ENCODE peak calls at places on chromosomes 7 and 10, in six cellular contexts. I, Z, H, W, Y and R are unnamed samples.

GRCh38 chr7:96327429-96327828 is 5.5 kb upstream of the SLC25A13 start:
- DNase-seq in I (peak; percentile 18), Z (no peak), H (no peak), W (no peak), Y (peak; percentile 73), R (no peak)

GRCh38 chr7:113774182-113774807 is 144.5 kb downstream of the PPP1R3A start:
- DNase-seq in I (peak; percentile 16), Z (no peak), H (no peak), W (no peak), Y (no peak), R (no peak)

GRCh38 chr7:137354361-137354760 is 10.8 kb upstream of the PTN start:
- DNase-seq in I (no peak), Z (no peak), H (no peak), W (no peak), Y (no peak), R (no peak)

GRCh38 chr7:36986429-36987362 is 262.4 kb upstream of the AOAH start:
- DNase-seq in I (peak; percentile 41), Z (peak; percentile 48), H (no peak), W (no peak), Y (peak; percentile 14), R (no peak)

GRCh38 chr10:9102026-9102425 is 1047.5 kb downstream of the GATA3 start:
- DNase-seq in I (peak; percentile 25), Z (no peak), H (no peak), W (no peak), Y (no peak), R (peak; percentile 11)

GRCh38 chr10:5465976-5466450 is 33.4 kb downstream of the CALML5 start:
- DNase-seq in I (no peak), Z (no peak), H (no peak), W (no peak), Y (no peak), R (no peak)

GRCh38 chr10:22433875-22434274 is 88.6 kb downstream of the SPAG6 start:
- DNase-seq in I (peak; percentile 67), Z (no peak), H (no peak), W (no peak), Y (no peak), R (peak; percentile 66)

GRCh38 chr7:47968852-47969774 is 10.3 kb downstream of the HUS1 start:
- DNase-seq in I (no peak), Z (peak; percentile 64), H (no peak), W (no peak), Y (peak; percentile 28), R (no peak)

GRCh38 chr10:13960603-13961002 is 370.1 kb downstream of the FRMD4A start:
- DNase-seq in I (no peak), Z (no peak), H (no peak), W (no peak), Y (no peak), R (no peak)

GRCh38 chr7:90485734-90486316 is 16.4 kb downstream of the PTTG1IP2 start:
- DNase-seq in I (no peak), Z (no peak), H (no peak), W (no peak), Y (no peak), R (no peak)

GRCh38 chr10:93958834-93959233 is 34.9 kb upstream of the PLCE1 start:
- DNase-seq in I (no peak), Z (no peak), H (no peak), W (no peak), Y (no peak), R (no peak)

GRCh38 chr7:46786221-46786951 is 795.5 kb downstream of the TNS3 start:
- DNase-seq in I (peak; percentile 88), Z (no peak), H (no peak), W (no peak), Y (peak; percentile 26), R (peak; percentile 28)

GRCh38 chr10:103854265-103854686 is 1.1 kb downstream of the SH3PXD2A start:
- DNase-seq in I (no peak), Z (no peak), H (no peak), W (no peak), Y (no peak), R (no peak)

GRCh38 chr7:55309040-55309991 is 55.8 kb upstream of the LANCL2 start:
- DNase-seq in I (no peak), Z (peak; percentile 16), H (no peak), W (peak; percentile 99), Y (no peak), R (no peak)

GRCh38 chr10:99519690-99520039 is 13.1 kb upstream of the NKX2-3 start:
- DNase-seq in I (no peak), Z (no peak), H (no peak), W (no peak), Y (no peak), R (no peak)

GRCh38 chr7:43585521-43585920 is 2.6 kb downstream of the STK17A start:
- DNase-seq in I (peak; percentile 68), Z (no peak), H (no peak), W (no peak), Y (no peak), R (no peak)

GRCh38 chr10:88091490-88092061 is 228.2 kb downstream of the PTEN start:
- DNase-seq in I (peak; percentile 95), Z (no peak), H (no peak), W (peak; percentile 98), Y (no peak), R (no peak)

GRCh38 chr7:139022286-139022685 is 13.6 kb downstream of the ZC3HAV1L start:
- DNase-seq in I (no peak), Z (no peak), H (no peak), W (no peak), Y (no peak), R (no peak)

GRCh38 chr7:139018910-139019309 is 16.9 kb downstream of the ZC3HAV1L start:
- DNase-seq in I (no peak), Z (no peak), H (no peak), W (no peak), Y (no peak), R (no peak)

GRCh38 chr7:139011373-139011772 is 24.5 kb downstream of the ZC3HAV1L start:
- DNase-seq in I (no peak), Z (no peak), H (no peak), W (no peak), Y (no peak), R (no peak)

DNA sequence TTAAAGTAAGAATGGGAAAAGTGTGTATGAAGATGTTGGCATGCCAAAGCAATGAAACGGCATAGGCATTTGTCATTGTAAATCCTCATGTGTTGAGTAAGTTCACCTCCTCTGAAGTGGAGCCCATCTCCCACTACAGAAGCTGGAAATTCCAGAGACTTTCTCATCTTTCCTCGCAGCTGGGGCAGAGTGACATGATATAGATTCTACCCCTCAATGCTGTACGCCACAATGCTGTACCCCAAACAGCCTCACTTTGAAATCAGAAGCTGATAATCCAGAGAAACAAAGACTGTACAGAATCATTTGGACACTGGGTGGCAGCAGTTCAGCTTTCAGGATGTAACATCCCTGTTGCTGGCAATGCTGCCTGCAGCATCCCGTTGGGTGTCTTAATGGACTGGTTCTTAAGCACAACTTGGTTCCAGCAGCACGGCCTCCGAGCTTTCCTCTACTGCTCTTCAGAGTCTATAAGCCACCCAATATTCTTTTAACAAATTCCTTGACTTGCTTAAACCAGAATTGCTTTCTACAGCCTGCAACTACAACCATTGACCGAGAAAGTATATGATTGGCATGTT is 18.8 kb downstream of the ZC3HAV1L start:
- DNase-seq in I (peak; percentile 50), Z (peak; percentile 35), H (no peak), W (no peak), Y (peak; percentile 50), R (no peak)
- H3K4me1 ChIP-seq in I (no peaks in the 10 kb centered on the region), Z (no peaks in the 10 kb centered on the region), H (no peaks in the 10 kb centered on the region), W (no peaks in the 10 kb centered on the region), Y (no peaks in the 10 kb centered on the region), R (no peaks in the 10 kb centered on the region)

GRCh38 chr7:1852781-1853618 is 182.9 kb downstream of the ELFN1 start:
- DNase-seq in I (no peak), Z (peak; percentile 4), H (no peak), W (no peak), Y (no peak), R (no peak)
- H3K4me1 ChIP-seq in I (no peaks in the 10 kb centered on the region), Z (no peaks in the 10 kb centered on the region), H (no peaks in the 10 kb centered on the region), W (no peaks in the 10 kb centered on the region), Y (no peaks in the 10 kb centered on the region), R (no peaks in the 10 kb centered on the region)

GRCh38 chr10:95466450-95466849 is 94.7 kb downstream of the SORBS1 start:
- DNase-seq in I (no peak), Z (no peak), H (no peak), W (no peak), Y (no peak), R (no peak)

GRCh38 chr10:95467162-95467599 is 94.0 kb downstream of the SORBS1 start:
- DNase-seq in I (peak; percentile 55), Z (peak; percentile 47), H (no peak), W (no peak), Y (peak; percentile 69), R (no peak)

GRCh38 chr10:95469251-95469650 is 91.9 kb downstream of the SORBS1 start:
- DNase-seq in I (no peak), Z (no peak), H (no peak), W (no peak), Y (no peak), R (no peak)

GRCh38 chr10:95472304-95473088 is 88.7 kb downstream of the SORBS1 start:
- DNase-seq in I (no peak), Z (no peak), H (no peak), W (no peak), Y (no peak), R (no peak)

DNA sequence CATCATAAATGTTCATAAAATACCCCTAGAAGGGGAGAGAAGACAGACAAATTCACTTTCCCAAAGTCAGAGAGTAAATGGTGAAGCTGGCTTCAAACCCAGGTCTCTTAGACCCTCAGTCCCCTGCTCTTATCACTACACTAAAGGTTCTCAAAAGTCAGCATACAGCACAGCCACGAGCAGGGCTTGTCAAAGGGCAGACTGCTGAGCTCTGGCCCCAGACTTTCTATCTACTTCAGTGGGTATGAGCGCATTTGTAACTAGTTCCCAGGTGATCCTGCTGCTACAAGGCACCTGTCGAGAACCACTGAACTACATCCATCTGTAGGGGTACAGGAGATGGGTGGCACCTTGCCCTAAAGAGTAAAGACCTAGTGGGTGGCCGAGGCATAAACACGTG is 91.5 kb downstream of the SORBS1 start:
- DNase-seq in I (no peak), Z (no peak), H (no peak), W (no peak), Y (no peak), R (no peak)
- H3K4me1 ChIP-seq in I (peaks cover 13% of the 10 kb centered on the region), Z (peaks cover 80% of the 10 kb centered on the region), H (peaks cover 97% of the 10 kb centered on the region), W (no peaks in the 10 kb centered on the region), Y (peaks cover 4% of the 10 kb centered on the region), R (no peaks in the 10 kb centered on the region)

DNA sequence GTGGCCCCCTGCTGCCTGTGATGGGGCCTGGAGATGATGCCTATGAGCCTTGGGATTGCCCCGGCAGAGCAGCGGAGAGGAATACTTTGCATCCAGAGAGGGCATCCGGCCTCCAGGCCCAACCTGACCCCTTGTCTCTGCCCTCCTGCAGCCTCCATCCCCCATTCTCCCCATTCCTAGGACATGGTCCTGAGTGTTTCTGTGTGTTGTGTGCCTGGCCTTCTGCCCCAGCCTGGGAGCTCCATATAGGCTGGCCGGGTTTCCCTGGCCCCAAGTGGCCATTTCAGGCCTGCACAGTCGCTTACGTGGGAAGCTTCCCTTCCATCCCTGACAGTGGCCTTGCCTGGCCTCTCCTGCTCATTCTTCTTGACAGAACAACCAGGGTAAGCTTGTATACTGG is 296.7 kb upstream of the ZMIZ1 start:
- DNase-seq in I (no peak), Z (no peak), H (no peak), W (no peak), Y (no peak), R (no peak)
- H3K4me1 ChIP-seq in I (no peaks in the 10 kb centered on the region), Z (peaks cover 45% of the 10 kb centered on the region), H (peaks cover 59% of the 10 kb centered on the region), W (no peaks in the 10 kb centered on the region), Y (peaks cover under 1% of the 10 kb centered on the region), R (no peaks in the 10 kb centered on the region)